ENCODE peak calls at places on chromosomes 5 and 9, in nine cellular contexts. J, E, G, N, Q, K, H, D and L are unnamed samples.
A peak's percentile ranks its signal among the peaks of the same experiment; 100 is the strongest.

GRCh38 chr5:135642934-135643333 is 64.1 kb upstream of the CXCL14 start:
- DNase-seq in J (no peak), E (no peak), G (no peak), N (no peak), Q (no peak), K (no peak), H (no peak), D (no peak), L (no peak)

GRCh38 chr5:15483348-15484090 is 16.5 kb upstream of the FBXL7 start:
- DNase-seq in J (no peak), E (no peak), G (no peak), N (no peak), Q (no peak), K (no peak), H (no peak), D (no peak), L (no peak)

GRCh38 chr5:127013407-127013806 is 17.0 kb downstream of the MARCHF3 start:
- DNase-seq in J (no peak), E (no peak), G (no peak), N (no peak), Q (no peak), K (no peak), H (no peak), D (no peak), L (no peak)

GRCh38 chr5:150398432-150399157 is 14.1 kb downstream of the CD74 start:
- DNase-seq in J (peak; percentile 44), E (no peak), G (no peak), N (no peak), Q (no peak), K (no peak), H (peak; percentile 62), D (no peak), L (peak; percentile 82)

GRCh38 chr9:71130521-71130920 is 9.1 kb upstream of the TRPM3 start:
- DNase-seq in J (no peak), E (no peak), G (no peak), N (no peak), Q (no peak), K (no peak), H (no peak), D (no peak), L (no peak)

GRCh38 chr9:110427497-110428104 is 89.9 kb upstream of the TXNDC8 start:
- DNase-seq in J (peak; percentile 53), E (no peak), G (no peak), N (no peak), Q (peak; percentile 69), K (peak; percentile 50), H (peak; percentile 5), D (peak; percentile 60), L (peak; percentile 45)

GRCh38 chr9:76373173-76373771 is 21.0 kb downstream of the RFK start:
- DNase-seq in J (no peak), E (no peak), G (no peak), N (no peak), Q (no peak), K (no peak), H (no peak), D (peak; percentile 93), L (no peak)

GRCh38 chr9:114321759-114322158 is 1.1 kb upstream of the ORM1 start:
- DNase-seq in J (no peak), E (no peak), G (no peak), N (no peak), Q (no peak), K (no peak), H (no peak), D (no peak), L (no peak)

GRCh38 chr9:129182625-129183494 is 4.8 kb upstream of the IER5L start:
- DNase-seq in J (no peak), E (no peak), G (no peak), N (no peak), Q (peak; percentile 6), K (no peak), H (no peak), D (no peak), L (no peak)

GRCh38 chr5:151042453-151043093 is 22.2 kb downstream of the GPX3 start:
- DNase-seq in J (peak; percentile 17), E (no peak), G (no peak), N (no peak), Q (no peak), K (no peak), H (no peak), D (peak; percentile 94), L (no peak)

GRCh38 chr5:2184563-2185540 is 302.1 kb upstream of the IRX4 start:
- DNase-seq in J (no peak), E (no peak), G (no peak), N (no peak), Q (no peak), K (no peak), H (no peak), D (no peak), L (no peak)

GRCh38 chr9:96777539-96777864 is 385 bp downstream of the ZNF510 start:
- DNase-seq in J (no peak), E (no peak), G (no peak), N (no peak), Q (no peak), K (no peak), H (no peak), D (no peak), L (no peak)

GRCh38 chr5:124790895-124791732 is 44.7 kb upstream of the ZNF608 start:
- DNase-seq in J (no peak), E (no peak), G (no peak), N (no peak), Q (peak; percentile 12), K (no peak), H (no peak), D (no peak), L (no peak)

GRCh38 chr9:116232425-116233159 is 79.0 kb downstream of the PAPPA start:
- DNase-seq in J (no peak), E (no peak), G (no peak), N (no peak), Q (peak; percentile 38), K (no peak), H (no peak), D (no peak), L (no peak)

GRCh38 chr9:126618200-126618589 is 4.5 kb downstream of the LMX1B start:
- DNase-seq in J (no peak), E (no peak), G (no peak), N (no peak), Q (no peak), K (no peak), H (no peak), D (no peak), L (no peak)

GRCh38 chr5:134246771-134247329 is 21.0 kb upstream of the PPP2CA start:
- DNase-seq in J (no peak), E (no peak), G (no peak), N (no peak), Q (peak; percentile 58), K (no peak), H (no peak), D (peak; percentile 47), L (no peak)

GRCh38 chr9:100108572-100108971 is 9.5 kb downstream of the INVS start:
- DNase-seq in J (no peak), E (no peak), G (no peak), N (no peak), Q (no peak), K (no peak), H (no peak), D (no peak), L (no peak)

GRCh38 chr9:959914-960313 is 16.5 kb upstream of the DMRT3 start:
- DNase-seq in J (no peak), E (no peak), G (no peak), N (no peak), Q (peak; percentile 68), K (no peak), H (no peak), D (no peak), L (no peak)

GRCh38 chr9:129836342-129837007 is 1.2 kb downstream of the USP20 start:
- DNase-seq in J (no peak), E (peak; percentile 35), G (no peak), N (no peak), Q (no peak), K (no peak), H (no peak), D (no peak), L (no peak)

GRCh38 chr5:13909271-13909670 is 35.2 kb downstream of the DNAH5 start:
- DNase-seq in J (no peak), E (no peak), G (no peak), N (no peak), Q (no peak), K (no peak), H (no peak), D (no peak), L (no peak)

GRCh38 chr9:96585426-96585825 is 34.2 kb downstream of the CDC14B start:
- DNase-seq in J (no peak), E (no peak), G (no peak), N (no peak), Q (no peak), K (no peak), H (no peak), D (no peak), L (no peak)

GRCh38 chr9:111572945-111573604 is 26.4 kb downstream of the PTGR1 start:
- DNase-seq in J (no peak), E (no peak), G (no peak), N (peak; percentile 88), Q (no peak), K (no peak), H (no peak), D (no peak), L (no peak)

GRCh38 chr5:172697123-172698121 is 56.4 kb downstream of the NEURL1B start:
- DNase-seq in J (peak; percentile 93), E (peak; percentile 75), G (peak; percentile 69), N (peak; percentile 51), Q (peak; percentile 89), K (peak; percentile 86), H (peak; percentile 84), D (peak; percentile 90), L (peak; percentile 90)

GRCh38 chr9:14433841-14434511 is 120.0 kb upstream of the NFIB start:
- DNase-seq in J (no peak), E (no peak), G (no peak), N (peak; percentile 40), Q (peak; percentile 68), K (peak; percentile 57), H (no peak), D (no peak), L (no peak)

GRCh38 chr9:98481676-98482075 is 226.2 kb upstream of the TBC1D2 start:
- DNase-seq in J (no peak), E (no peak), G (no peak), N (no peak), Q (no peak), K (no peak), H (no peak), D (no peak), L (no peak)

GRCh38 chr5:135169753-135170152 is 135.7 kb upstream of the PITX1 start:
- DNase-seq in J (no peak), E (no peak), G (no peak), N (no peak), Q (no peak), K (no peak), H (no peak), D (no peak), L (no peak)

GRCh38 chr9:137421838-137422667 is 909 bp downstream of the EXD3 start:
- DNase-seq in J (peak; percentile 34), E (no peak), G (no peak), N (no peak), Q (no peak), K (no peak), H (no peak), D (no peak), L (no peak)

GRCh38 chr9:126503333-126504085 is 110.2 kb upstream of the LMX1B start:
- DNase-seq in J (peak; percentile 42), E (no peak), G (no peak), N (no peak), Q (no peak), K (no peak), H (no peak), D (no peak), L (no peak)

GRCh38 chr5:66807743-66808142 is 211.6 kb downstream of the MAST4 start:
- DNase-seq in J (no peak), E (no peak), G (no peak), N (peak; percentile 2), Q (peak; percentile 63), K (peak; percentile 35), H (no peak), D (no peak), L (no peak)

GRCh38 chr9:135471751-135472640 is 7.6 kb upstream of the PPP1R26 start:
- DNase-seq in J (no peak), E (no peak), G (no peak), N (no peak), Q (no peak), K (no peak), H (no peak), D (no peak), L (no peak)

GRCh38 chr5:80871541-80871961 is 88.6 kb upstream of the RASGRF2 start:
- DNase-seq in J (no peak), E (no peak), G (no peak), N (no peak), Q (peak; percentile 72), K (no peak), H (no peak), D (no peak), L (no peak)